ENCODE peak calls at places on chromosomes 12 and 14, in six cellular contexts. W is adipocyte; V is neural crest cell; I is heart right ventricle; Q is CD4-positive, alpha-beta T cell; P is stimulated activated CD4-positive, alpha-beta T cell treated with anti-CD3 and anti-CD28 coated beads, Interleukin-1b, Interleukin-23, amount 100 ng/mL, for 24 hours. G is an unnamed sample.

GRCh38 chr12:100061814-100062213 is 77.1 kb upstream of the ANKS1B start:
- DNase-seq in W (peak), V (no peak), I (no peak), Q (no peak), P (no peak), G (no peak)

GRCh38 chr12:124279315-124279714 is 15.6 kb upstream of the RFLNA start:
- DNase-seq in W (no peak), V (no peak), I (no peak), Q (no peak), P (no peak), G (no peak)

GRCh38 chr14:22291406-22291805 is 297.6 kb downstream of the DAD1 start:
- DNase-seq in W (no peak), V (no peak), I (no peak), Q (no peak), P (no peak), G (no peak)

GRCh38 chr14:68110989-68111704 is 291.6 kb downstream of the RAD51B start:
- DNase-seq in W (no peak), V (no peak), I (no peak), Q (no peak), P (no peak), G (no peak)

GRCh38 chr12:51270847-51271518 is 768 bp upstream of the SMAGP start:
- DNase-seq in W (peak), V (no peak), I (no peak), Q (no peak), P (no peak), G (no peak)

GRCh38 chr12:75816892-75817291 is 214.7 kb downstream of the PHLDA1 start:
- DNase-seq in W (peak), V (no peak), I (no peak), Q (no peak), P (no peak), G (no peak)

GRCh38 chr12:121858662-121859572 is at the start of gene HPD:
- DNase-seq in W (peak), V (no peak), I (peak), Q (no peak), P (no peak), G (peak)

GRCh38 chr14:24060984-24061913 is 9.4 kb downstream of the CARMIL3 start:
- DNase-seq in W (no peak), V (no peak), I (no peak), Q (no peak), P (no peak), G (no peak)

GRCh38 chr12:118098911-118099671 is 4.7 kb downstream of the VSIG10 start:
- DNase-seq in W (no peak), V (no peak), I (no peak), Q (no peak), P (no peak), G (no peak)

GRCh38 chr14:22979748-22980392 is 2.5 kb downstream of the AJUBA start:
- DNase-seq in W (peak), V (no peak), I (no peak), Q (no peak), P (no peak), G (no peak)

GRCh38 chr12:89448951-89449371 is 75.6 kb downstream of the GALNT4 start:
- DNase-seq in W (peak), V (no peak), I (no peak), Q (no peak), P (no peak), G (no peak)

GRCh38 chr12:106493531-106493930 is 89.3 kb upstream of the RFX4 start:
- DNase-seq in W (no peak), V (peak), I (no peak), Q (no peak), P (no peak), G (no peak)

GRCh38 chr12:49538740-49539403 is at the start of gene KCNH3:
- DNase-seq in W (peak), V (peak), I (peak), Q (peak), P (peak), G (peak)

GRCh38 chr12:26935636-26936378 is 2.0 kb downstream of the INTS13 start:
- DNase-seq in W (no peak), V (no peak), I (no peak), Q (no peak), P (no peak), G (no peak)

GRCh38 chr12:128754275-128754674 is 69.5 kb downstream of the SLC15A4 start:
- DNase-seq in W (no peak), V (no peak), I (no peak), Q (no peak), P (no peak), G (no peak)

GRCh38 chr12:116194935-116195431 is 82.5 kb downstream of the MED13L start:
- DNase-seq in W (no peak), V (no peak), I (no peak), Q (peak), P (peak), G (no peak)

GRCh38 chr12:131912526-131913274 is 16.4 kb upstream of the PUS1 start:
- DNase-seq in W (peak), V (no peak), I (peak), Q (no peak), P (no peak), G (no peak)

GRCh38 chr14:63852817-63853730 is at the start of gene SYNE2:
- DNase-seq in W (peak), V (peak), I (peak), Q (peak), P (peak), G (peak)

GRCh38 chr14:104244221-104245011 is 106.0 kb downstream of the KIF26A start:
- DNase-seq in W (no peak), V (no peak), I (no peak), Q (no peak), P (no peak), G (no peak)

GRCh38 chr12:49564241-49565118 is 3.5 kb downstream of the MCRS1 start:
- DNase-seq in W (no peak), V (no peak), I (no peak), Q (no peak), P (no peak), G (no peak)

GRCh38 chr12:56229082-56229481 is 769 bp upstream of the SLC39A5 start:
- DNase-seq in W (no peak), V (no peak), I (no peak), Q (no peak), P (no peak), G (no peak)

GRCh38 chr14:63308723-63309317 is 9.9 kb downstream of the GPHB5 start:
- DNase-seq in W (peak), V (no peak), I (no peak), Q (no peak), P (no peak), G (no peak)

GRCh38 chr14:50336428-50336827 is 24.3 kb downstream of the DMAC2L start:
- DNase-seq in W (no peak), V (no peak), I (no peak), Q (no peak), P (no peak), G (no peak)

GRCh38 chr12:92208613-92209121 is 63.0 kb upstream of the BTG1 start:
- DNase-seq in W (no peak), V (no peak), I (peak), Q (no peak), P (no peak), G (no peak)

GRCh38 chr12:93419388-93420034 is 22.2 kb downstream of the UBE2N start:
- DNase-seq in W (peak), V (no peak), I (no peak), Q (no peak), P (no peak), G (no peak)

GRCh38 chr12:89977356-89978185 is 268.9 kb upstream of the ATP2B1 start:
- DNase-seq in W (no peak), V (no peak), I (no peak), Q (no peak), P (no peak), G (no peak)

GRCh38 chr12:106084048-106084671 is 54.6 kb downstream of the NUAK1 start:
- DNase-seq in W (peak), V (peak), I (no peak), Q (no peak), P (no peak), G (peak)

GRCh38 chr12:48454675-48455074 is 17.7 kb upstream of the ANP32D start:
- DNase-seq in W (peak), V (no peak), I (no peak), Q (no peak), P (no peak), G (no peak)

GRCh38 chr14:61233436-61233956 is 47.6 kb downstream of the TMEM30B start:
- DNase-seq in W (no peak), V (no peak), I (no peak), Q (no peak), P (no peak), G (no peak)

GRCh38 chr14:100784523-100785337 is 41.2 kb upstream of the MEG3 start:
- DNase-seq in W (no peak), V (no peak), I (no peak), Q (no peak), P (no peak), G (no peak)

G was measured in NT2/D1.